ENCODE peak calls at places on chromosomes 16 and 17, in four cellular contexts. D, T, M and J are unnamed samples.

GRCh38 chr16:22622703-22623102 is 112.0 kb downstream of the NPIPB5 start:
- DNase-seq in D (no peak), T (no peak), M (no peak), J (no peak)

GRCh38 chr17:29158096-29158495 is 22.1 kb downstream of the MYO18A start:
- DNase-seq in D (no peak), T (no peak), M (no peak), J (no peak)

GRCh38 chr16:70656065-70656711 is 9.8 kb downstream of the IL34 start:
- DNase-seq in D (no peak), T (no peak), M (no peak), J (no peak)

GRCh38 chr17:29567362-29568330 is 809 bp upstream of the ABHD15 start:
- DNase-seq in D (no peak), T (peak; percentile 87), M (peak; percentile 85), J (peak; percentile 87)

GRCh38 chr16:67199011-67199807 is at the start of gene ELMO3:
- DNase-seq in D (no peak), T (peak; percentile 72), M (no peak), J (peak; percentile 89)

GRCh38 chr17:18992454-18993130 is 12.0 kb downstream of the FAM83G start:
- DNase-seq in D (peak; percentile 38), T (no peak), M (no peak), J (no peak)

GRCh38 chr17:27609606-27610303 is 21.2 kb upstream of the LGALS9 start:
- DNase-seq in D (no peak), T (peak; percentile 61), M (no peak), J (peak; percentile 63)

GRCh38 chr17:73067075-73067474 is 25.4 kb downstream of the SLC39A11 start:
- DNase-seq in D (no peak), T (no peak), M (no peak), J (no peak)

GRCh38 chr16:80948886-80949502 is 57.7 kb downstream of the CMC2 start:
- DNase-seq in D (no peak), T (peak; percentile 44), M (peak; percentile 74), J (peak; percentile 91)

GRCh38 chr17:76458580-76459490 is 5.9 kb upstream of the UBE2O start:
- DNase-seq in D (no peak), T (peak; percentile 79), M (peak; percentile 83), J (peak; percentile 94)

GRCh38 chr17:68777856-68778694 is 176.9 kb upstream of the FAM20A start:
- DNase-seq in D (no peak), T (no peak), M (no peak), J (no peak)

GRCh38 chr16:88461291-88462269 is 8.5 kb downstream of the ZFPM1 start:
- DNase-seq in D (no peak), T (no peak), M (peak; percentile 81), J (peak; percentile 82)

GRCh38 chr17:35540589-35541404 is 3.3 kb upstream of the SLFN12L start:
- DNase-seq in D (no peak), T (no peak), M (peak; percentile 39), J (no peak)

GRCh38 chr16:11049396-11050059 is 105.2 kb downstream of the CLEC16A start:
- DNase-seq in D (no peak), T (no peak), M (no peak), J (peak; percentile 69)

GRCh38 chr16:80231118-80231515 is 309.7 kb upstream of the DYNLRB2 start:
- DNase-seq in D (no peak), T (no peak), M (no peak), J (no peak)

GRCh38 chr16:49496656-49497055 is 123.1 kb downstream of the C16orf78 start:
- DNase-seq in D (no peak), T (no peak), M (no peak), J (no peak)

GRCh38 chr17:76271669-76272540 is 6.8 kb downstream of the UBALD2 start:
- DNase-seq in D (peak; percentile 91), T (peak; percentile 58), M (no peak), J (peak; percentile 70)

GRCh38 chr16:75250809-75251279 is 580 bp downstream of the BCAR1 start:
- DNase-seq in D (no peak), T (peak; percentile 89), M (peak; percentile 77), J (no peak)

GRCh38 chr17:39208136-39208535 is 8.1 kb downstream of the RPL19 start:
- DNase-seq in D (no peak), T (no peak), M (no peak), J (no peak)

GRCh38 chr17:1039511-1040215 is 42.7 kb downstream of the TIMM22 start:
- DNase-seq in D (no peak), T (no peak), M (no peak), J (no peak)

GRCh38 chr17:49549691-49550678 is 25.7 kb upstream of the NXPH3 start:
- DNase-seq in D (no peak), T (peak; percentile 49), M (peak; percentile 5), J (no peak)

DNA sequence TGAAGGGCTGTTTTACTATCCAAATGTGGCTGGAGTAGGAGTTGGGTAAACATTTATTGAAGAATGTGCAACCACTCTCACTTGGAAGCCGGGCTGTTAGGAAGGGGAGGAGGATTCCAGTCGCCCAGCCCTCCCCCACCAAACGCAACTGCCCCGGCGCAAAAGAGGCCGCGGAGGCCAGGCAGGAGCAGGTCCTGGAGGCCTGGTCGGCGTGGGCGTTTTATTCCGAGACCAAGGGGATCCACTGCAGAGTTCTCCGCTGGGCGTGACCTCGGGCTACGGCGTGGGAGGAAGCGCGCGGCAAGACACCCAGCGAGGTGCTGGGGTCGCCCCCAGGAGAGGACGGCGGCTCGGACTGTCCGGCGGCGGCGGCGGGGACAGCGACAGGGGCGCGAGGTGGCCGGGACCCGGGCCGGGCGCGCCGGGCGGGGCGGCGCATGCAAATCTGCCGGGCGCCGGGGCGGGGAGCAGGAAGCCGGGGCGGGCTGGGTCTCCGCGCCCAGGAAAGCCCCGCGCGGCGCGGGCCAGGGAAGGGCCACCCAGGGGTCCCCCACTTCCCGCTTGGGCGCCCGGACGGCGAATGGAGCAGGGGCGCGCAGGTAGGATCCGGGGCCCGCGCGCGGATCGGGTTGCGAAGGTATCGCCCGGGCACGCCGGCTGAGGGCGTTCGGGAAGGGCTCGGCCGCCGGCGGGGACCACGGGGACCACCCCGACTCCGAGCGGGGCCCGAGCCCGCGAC is at the start of gene IL4R:
- DNase-seq in D (no peak), T (peak; percentile 74), M (peak; percentile 46), J (peak; percentile 68)
- TF ChIP-seq REST in D (no peak), T (no peak), M (no peak), J (no peak)

GRCh38 chr16:16137110-16137509 is 86.2 kb downstream of the ABCC6 start:
- DNase-seq in D (no peak), T (peak; percentile 33), M (no peak), J (no peak)
- H2AFZ ChIP-seq in D (no peak overlapping the region), T (no peak overlapping the region), M (no peak overlapping the region), J (no peak overlapping the region)

GRCh38 chr17:44091200-44091997 is 20.9 kb downstream of the G6PC3 start:
- DNase-seq in D (no peak), T (no peak), M (no peak), J (no peak)
- TF ChIP-seq REST in D (no peak), T (no peak), M (no peak), J (no peak)

DNA sequence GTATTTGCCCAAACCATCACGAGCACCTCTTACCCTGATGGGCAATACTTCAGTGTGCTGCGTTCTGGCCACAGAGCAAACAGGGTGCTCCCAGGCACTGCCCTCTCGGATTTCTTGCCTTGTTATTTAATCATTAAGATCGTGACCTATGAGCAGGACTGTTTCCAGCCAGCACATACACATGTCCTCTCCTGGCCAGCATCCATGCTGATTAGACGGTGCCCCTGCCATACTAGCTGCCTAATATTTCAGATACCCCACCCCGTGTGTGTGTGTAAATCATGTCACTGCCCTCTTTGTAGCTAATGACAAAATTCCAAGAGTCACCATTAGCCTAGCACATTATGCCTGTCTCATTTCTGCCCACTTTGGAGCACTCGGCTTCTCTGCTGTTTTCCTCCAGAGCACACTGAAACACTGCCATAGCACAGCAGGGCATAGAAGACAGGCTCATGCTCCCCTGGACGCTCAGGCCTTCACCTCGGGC is 1.0 kb upstream of the C16orf95 start:
- DNase-seq in D (no peak), T (no peak), M (peak; percentile 30), J (no peak)
- H2AFZ ChIP-seq in D (no peak overlapping the region), T (no peak overlapping the region), M (no peak overlapping the region), J (no peak overlapping the region)

DNA sequence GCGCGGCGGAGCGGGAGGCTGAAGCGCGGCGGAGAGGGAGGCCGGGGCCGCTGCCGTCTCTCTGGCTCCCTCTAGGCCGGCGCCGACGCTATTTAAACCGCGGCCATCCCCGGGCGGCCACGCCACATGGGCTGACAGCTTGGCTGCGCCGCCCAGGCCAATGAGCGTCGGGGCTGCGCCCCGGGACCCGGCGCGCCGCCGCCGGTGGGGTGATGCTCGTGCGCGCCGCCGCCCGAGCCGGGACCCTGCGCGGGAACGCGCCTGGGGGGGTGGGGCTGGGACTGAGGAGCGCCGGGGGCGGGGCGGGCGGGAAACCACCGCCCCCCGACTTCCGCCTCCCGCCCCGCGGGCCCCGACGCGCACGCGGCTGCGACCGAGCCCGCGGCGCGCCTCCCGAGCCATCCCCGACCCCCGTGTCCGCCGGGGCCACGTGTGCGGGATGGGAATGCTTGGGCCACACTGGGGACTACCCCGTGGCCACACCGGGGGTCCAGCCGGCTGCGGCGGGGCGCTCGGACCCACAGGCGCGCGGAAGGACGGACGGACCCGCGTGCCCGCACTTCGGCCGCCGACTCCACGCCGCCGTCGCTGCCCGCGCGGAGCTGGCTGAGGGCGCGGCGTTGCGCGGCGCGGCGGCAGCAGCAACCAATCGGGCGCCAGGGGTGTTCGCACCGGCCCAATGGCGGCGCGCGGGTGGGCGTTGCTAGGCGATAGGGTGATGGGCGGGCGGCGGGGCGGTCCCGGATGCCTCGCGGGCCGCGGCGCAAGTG is at the start of gene FASN:
- DNase-seq in D (peak; percentile 65), T (peak; percentile 100), M (peak; percentile 99), J (peak; percentile 97)
- TF ChIP-seq REST in D (no peak), T (peak; percentile 63), M (peak; percentile 14), J (no peak)

GRCh38 chr16:2839650-2840450 is 9.7 kb downstream of the ZG16B start:
- DNase-seq in D (no peak), T (no peak), M (no peak), J (no peak)

GRCh38 chr16:2841606-2842339 is 11.7 kb downstream of the ZG16B start:
- DNase-seq in D (no peak), T (no peak), M (no peak), J (no peak)

GRCh38 chr16:2843526-2843925 is 13.4 kb downstream of the ZG16B start:
- DNase-seq in D (no peak), T (no peak), M (no peak), J (no peak)

GRCh38 chr16:2840914-2841313 is 10.8 kb downstream of the ZG16B start:
- DNase-seq in D (no peak), T (no peak), M (no peak), J (no peak)

GRCh38 chr16:2842340-2843000 is 12.4 kb downstream of the ZG16B start:
- DNase-seq in D (no peak), T (peak; percentile 55), M (peak; percentile 82), J (peak; percentile 94)
- H2AFZ ChIP-seq in D (peak overlapping the region; percentile 83), T (no peak overlapping the region), M (peak overlapping the region; percentile 91), J (peak overlapping the region; percentile 87)